ENCODE peak calls at places on chromosome 13, in eight cellular contexts. R is smooth muscle cell of the brain vasculature; X is hypothalamus; J is NCI-H345; E is naive thymus-derived CD8-positive, alpha-beta T cell; V is cerebellum; P is stimulated activated CD8-positive, alpha-beta memory T cell treated with anti-CD3 and anti-CD28 coated beads, Interleukin-7, amount 100 ng/mL, for 4 hours; L is Panc1. N is an unnamed sample.

GRCh38 chr13:114112826-114113322 is 19.5 kb downstream of the RASA3 start:
- DNase-seq in L (no peak), X (no peak), R (no peak), E (no peak), V (no peak), J (no peak), P (no peak), N (no peak)

GRCh38 chr13:50512602-50513527 is 330.6 kb downstream of the DLEU7 start:
- DNase-seq in V (peak), P (peak), E (no peak), L (no peak), R (no peak), X (peak), J (no peak), N (peak)

GRCh38 chr13:27257648-27258253 is 6.4 kb downstream of the RPL21 start:
- DNase-seq in P (no peak), E (no peak), L (no peak), V (no peak), R (no peak), X (no peak), J (no peak), N (no peak)

GRCh38 chr13:95295026-95295425 is 6.2 kb downstream of the ABCC4 start:
- DNase-seq in X (no peak), J (no peak), L (no peak), P (no peak), R (no peak), V (no peak), E (no peak), N (no peak)

GRCh38 chr13:39253774-39254173 is 215.5 kb downstream of the NHLRC3 start:
- DNase-seq in L (no peak), R (no peak), E (no peak), J (no peak), P (no peak), X (no peak), V (no peak), N (no peak)

GRCh38 chr13:108269601-108270328 is at the start of gene TNFSF13B:
- DNase-seq in J (no peak), R (no peak), L (no peak), X (no peak), E (peak), V (peak), P (peak), N (peak)

GRCh38 chr13:42474954-42475353 is 99.0 kb upstream of the TNFSF11 start:
- DNase-seq in R (peak), L (no peak), P (peak), J (no peak), E (no peak), V (no peak), X (no peak), N (no peak)

GRCh38 chr13:33554919-33555791 is 262.8 kb upstream of the RFC3 start:
- DNase-seq in X (no peak), P (no peak), V (no peak), E (no peak), L (no peak), R (peak), J (no peak), N (no peak)

GRCh38 chr13:66657165-66657895 is 572.8 kb downstream of the PCDH9 start:
- DNase-seq in E (no peak), J (peak), X (no peak), P (no peak), L (peak), R (peak), V (peak), N (peak)

GRCh38 chr13:111542530-111543341 is 222.3 kb downstream of the TEX29 start:
- DNase-seq in X (no peak), P (no peak), R (no peak), E (no peak), L (no peak), J (no peak), V (no peak), N (no peak)

GRCh38 chr13:113666324-113666660 is 727 bp upstream of the GRK1 start:
- DNase-seq in J (no peak), L (no peak), X (no peak), E (no peak), P (no peak), V (no peak), R (no peak), N (no peak)

GRCh38 chr13:110746443-110746842 is 32.9 kb downstream of the ING1 start:
- DNase-seq in R (no peak), E (no peak), V (no peak), L (no peak), P (no peak), X (no peak), J (no peak), N (no peak)

GRCh38 chr13:59422646-59423045 is 741.1 kb downstream of the DIAPH3 start:
- DNase-seq in P (no peak), J (no peak), L (no peak), E (no peak), R (no peak), V (no peak), X (no peak), N (no peak)

GRCh38 chr13:24270639-24271131 is 38.7 kb upstream of the C1QTNF9 start:
- DNase-seq in R (no peak), P (peak), E (peak), J (no peak), X (peak), L (no peak), V (peak), N (peak)

GRCh38 chr13:83905641-83906040 is 23.4 kb upstream of the SLITRK1 start:
- DNase-seq in P (no peak), X (no peak), E (no peak), R (no peak), L (no peak), V (no peak), J (no peak), N (no peak)

GRCh38 chr13:107743983-107744382 is 471.4 kb downstream of the LIG4 start:
- DNase-seq in R (no peak), P (no peak), L (no peak), E (no peak), V (no peak), X (no peak), J (no peak), N (no peak)

GRCh38 chr13:74204606-74205312 is 70.6 kb upstream of the KLF12 start:
- DNase-seq in X (no peak), V (no peak), J (no peak), P (no peak), E (no peak), R (no peak), L (no peak), N (no peak)